ENCODE peak calls at places on chromosomes 2 and 18, in eight cellular contexts. One of them, this sample, is unnamed.
A peak's percentile ranks its signal among the peaks of the same experiment; 100 is the strongest.

GRCh38 chr2:217687771-217688170 is 315.0 kb downstream of the TNS1 start:
- DNase-seq in RWPE2: no peak
- DNase-seq in PC-9: no peak
- DNase-seq in activated B cell treated with CpG ODN at 0.5 μM for 24 hours: no peak
- DNase-seq in mesothelial cell of epicardium: no peak
- DNase-seq in thoracic aorta: no peak
- DNase-seq in lower lobe of right lung: no peak
- DNase-seq in type B pancreatic cell: no peak
- DNase-seq in this sample: no peak

GRCh38 chr18:57113783-57114465 is 33.0 kb upstream of the BOD1L2 start:
- DNase-seq in RWPE2: no peak
- DNase-seq in type B pancreatic cell: no peak
- DNase-seq in PC-9: no peak
- DNase-seq in thoracic aorta: no peak
- DNase-seq in lower lobe of right lung: no peak
- DNase-seq in mesothelial cell of epicardium: no peak
- DNase-seq in activated B cell treated with CpG ODN at 0.5 μM for 24 hours: no peak
- DNase-seq in this sample: no peak

GRCh38 chr2:201735486-201735885 is 37.0 kb upstream of the MPP4 start:
- DNase-seq in RWPE2: no peak
- DNase-seq in activated B cell treated with CpG ODN at 0.5 μM for 24 hours: no peak
- DNase-seq in thoracic aorta: no peak
- DNase-seq in PC-9: no peak
- DNase-seq in type B pancreatic cell: no peak
- DNase-seq in mesothelial cell of epicardium: no peak
- DNase-seq in lower lobe of right lung: no peak
- DNase-seq in this sample: no peak

GRCh38 chr2:75353131-75353530 is 153.8 kb upstream of the TACR1 start:
- DNase-seq in lower lobe of right lung: no peak
- DNase-seq in PC-9: no peak
- DNase-seq in RWPE2: no peak
- DNase-seq in activated B cell treated with CpG ODN at 0.5 μM for 24 hours: no peak
- DNase-seq in mesothelial cell of epicardium: no peak
- DNase-seq in thoracic aorta: no peak
- DNase-seq in type B pancreatic cell: no peak
- DNase-seq in this sample: no peak

GRCh38 chr2:127218843-127219715 is 1.0 kb downstream of the CYP27C1 start:
- DNase-seq in thoracic aorta: no peak
- DNase-seq in RWPE2: no peak
- DNase-seq in lower lobe of right lung: no peak
- DNase-seq in mesothelial cell of epicardium: no peak
- DNase-seq in activated B cell treated with CpG ODN at 0.5 μM for 24 hours: peak; percentile 20
- DNase-seq in type B pancreatic cell: no peak
- DNase-seq in PC-9: peak; percentile 34
- DNase-seq in this sample: no peak

GRCh38 chr2:60533114-60534033 is 20.1 kb downstream of the BCL11A start:
- DNase-seq in lower lobe of right lung: no peak
- DNase-seq in activated B cell treated with CpG ODN at 0.5 μM for 24 hours: no peak
- DNase-seq in thoracic aorta: no peak
- DNase-seq in type B pancreatic cell: no peak
- DNase-seq in RWPE2: no peak
- DNase-seq in PC-9: no peak
- DNase-seq in mesothelial cell of epicardium: no peak
- DNase-seq in this sample: no peak

GRCh38 chr2:240733803-240734495 is 42.3 kb downstream of the AQP12A start:
- DNase-seq in activated B cell treated with CpG ODN at 0.5 μM for 24 hours: no peak
- DNase-seq in thoracic aorta: no peak
- DNase-seq in type B pancreatic cell: no peak
- DNase-seq in mesothelial cell of epicardium: no peak
- DNase-seq in RWPE2: no peak
- DNase-seq in PC-9: no peak
- DNase-seq in lower lobe of right lung: no peak
- DNase-seq in this sample: no peak

GRCh38 chr18:48481092-48481491 is 57.7 kb upstream of the CTIF start:
- DNase-seq in mesothelial cell of epicardium: no peak
- DNase-seq in type B pancreatic cell: no peak
- DNase-seq in activated B cell treated with CpG ODN at 0.5 μM for 24 hours: no peak
- DNase-seq in thoracic aorta: no peak
- DNase-seq in RWPE2: no peak
- DNase-seq in lower lobe of right lung: no peak
- DNase-seq in PC-9: no peak
- DNase-seq in this sample: no peak

GRCh38 chr2:217394510-217395351 is 534.9 kb upstream of the TNP1 start:
- DNase-seq in lower lobe of right lung: no peak
- DNase-seq in PC-9: no peak
- DNase-seq in mesothelial cell of epicardium: no peak
- DNase-seq in type B pancreatic cell: no peak
- DNase-seq in thoracic aorta: no peak
- DNase-seq in activated B cell treated with CpG ODN at 0.5 μM for 24 hours: no peak
- DNase-seq in RWPE2: no peak
- DNase-seq in this sample: no peak

GRCh38 chr2:237685408-237685807 is 58.0 kb downstream of the LRRFIP1 start:
- DNase-seq in activated B cell treated with CpG ODN at 0.5 μM for 24 hours: no peak
- DNase-seq in type B pancreatic cell: no peak
- DNase-seq in mesothelial cell of epicardium: no peak
- DNase-seq in PC-9: no peak
- DNase-seq in lower lobe of right lung: no peak
- DNase-seq in RWPE2: no peak
- DNase-seq in thoracic aorta: no peak
- DNase-seq in this sample: no peak

GRCh38 chr2:45646289-45646688 is 5.2 kb upstream of the PRKCE start:
- DNase-seq in lower lobe of right lung: no peak
- DNase-seq in mesothelial cell of epicardium: no peak
- DNase-seq in thoracic aorta: no peak
- DNase-seq in type B pancreatic cell: no peak
- DNase-seq in RWPE2: no peak
- DNase-seq in PC-9: no peak
- DNase-seq in activated B cell treated with CpG ODN at 0.5 μM for 24 hours: no peak
- DNase-seq in this sample: no peak

GRCh38 chr2:18284331-18284730 is 276.1 kb downstream of the RDH14 start:
- DNase-seq in activated B cell treated with CpG ODN at 0.5 μM for 24 hours: no peak
- DNase-seq in lower lobe of right lung: no peak
- DNase-seq in thoracic aorta: no peak
- DNase-seq in RWPE2: no peak
- DNase-seq in mesothelial cell of epicardium: no peak
- DNase-seq in PC-9: no peak
- DNase-seq in type B pancreatic cell: no peak
- DNase-seq in this sample: no peak

GRCh38 chr2:237488901-237489860 is 2.1 kb downstream of the MLPH start:
- DNase-seq in lower lobe of right lung: no peak
- DNase-seq in PC-9: peak; percentile 90
- DNase-seq in activated B cell treated with CpG ODN at 0.5 μM for 24 hours: no peak
- DNase-seq in mesothelial cell of epicardium: no peak
- DNase-seq in RWPE2: no peak
- DNase-seq in thoracic aorta: no peak
- DNase-seq in type B pancreatic cell: no peak
- DNase-seq in this sample: peak; percentile 82

GRCh38 chr2:8692783-8693768 is 11.2 kb downstream of the ID2 start:
- DNase-seq in activated B cell treated with CpG ODN at 0.5 μM for 24 hours: no peak
- DNase-seq in mesothelial cell of epicardium: no peak
- DNase-seq in thoracic aorta: no peak
- DNase-seq in PC-9: peak; percentile 21
- DNase-seq in lower lobe of right lung: peak; percentile 54
- DNase-seq in RWPE2: no peak
- DNase-seq in type B pancreatic cell: no peak
- DNase-seq in this sample: peak; percentile 83

GRCh38 chr18:36451454-36452251 is 154.1 kb downstream of the FHOD3 start:
- DNase-seq in mesothelial cell of epicardium: no peak
- DNase-seq in thoracic aorta: no peak
- DNase-seq in lower lobe of right lung: no peak
- DNase-seq in RWPE2: no peak
- DNase-seq in type B pancreatic cell: no peak
- DNase-seq in PC-9: peak; percentile 30
- DNase-seq in activated B cell treated with CpG ODN at 0.5 μM for 24 hours: no peak
- DNase-seq in this sample: no peak

DNA sequence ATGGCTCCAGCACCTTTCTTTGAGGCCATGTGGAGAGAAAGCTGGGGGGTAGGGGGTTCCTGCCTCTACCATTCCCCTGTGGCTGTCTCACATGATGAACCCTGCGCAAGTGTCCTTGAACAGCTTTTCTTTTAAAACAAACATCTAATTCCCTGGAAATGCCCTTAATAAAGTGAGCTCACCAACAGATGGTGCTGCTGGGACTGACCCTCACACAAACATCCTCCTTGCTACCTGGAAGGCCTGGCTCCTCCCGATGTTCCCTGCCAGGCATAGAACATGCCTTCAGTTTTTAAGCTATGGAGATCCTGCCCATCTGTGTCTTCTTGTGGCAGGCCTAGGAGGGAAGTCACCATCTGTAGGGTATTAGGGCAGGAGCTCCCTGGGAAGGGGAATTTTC is 60.7 kb upstream of the GATA6 start:
- DNase-seq in lower lobe of right lung: no peak
- DNase-seq in RWPE2: no peak
- DNase-seq in activated B cell treated with CpG ODN at 0.5 μM for 24 hours: no peak
- DNase-seq in thoracic aorta: no peak
- DNase-seq in mesothelial cell of epicardium: no peak
- DNase-seq in PC-9: peak; percentile 4
- DNase-seq in type B pancreatic cell: no peak
- DNase-seq in this sample: peak; percentile 31
- TF ChIP-seq CTCF in lower lobe of right lung: no peak
- TF ChIP-seq CTCF in RWPE2: peak; percentile 40
- TF ChIP-seq CTCF in activated B cell treated with CpG ODN at 0.5 μM for 24 hours: no peak
- TF ChIP-seq CTCF in thoracic aorta: no peak
- TF ChIP-seq CTCF in mesothelial cell of epicardium: no peak
- TF ChIP-seq CTCF in PC-9: no peak
- TF ChIP-seq CTCF in type B pancreatic cell: no peak
- TF ChIP-seq CTCF in this sample: no peak

DNA sequence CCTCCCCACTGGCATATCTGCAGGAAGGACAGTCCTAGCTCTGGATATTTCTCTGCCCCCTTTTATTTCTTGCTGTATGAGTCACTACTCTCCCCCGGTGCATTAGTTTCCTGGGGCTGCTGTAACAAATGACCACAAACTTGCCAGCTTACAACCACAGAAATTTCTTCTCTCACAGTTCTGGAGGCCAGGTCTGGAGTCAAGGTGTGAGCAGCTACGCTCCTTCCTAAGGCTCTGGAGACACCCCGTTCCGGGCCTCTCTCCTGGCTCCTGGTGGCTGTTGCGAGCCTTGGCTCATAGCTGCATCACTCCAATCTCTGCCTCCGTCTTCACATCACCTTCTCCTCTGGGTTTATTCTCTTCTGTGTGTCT is 34.1 kb downstream of the PTPRM start:
- DNase-seq in RWPE2: no peak
- DNase-seq in activated B cell treated with CpG ODN at 0.5 μM for 24 hours: no peak
- DNase-seq in lower lobe of right lung: no peak
- DNase-seq in thoracic aorta: no peak
- DNase-seq in type B pancreatic cell: no peak
- DNase-seq in mesothelial cell of epicardium: no peak
- DNase-seq in PC-9: no peak
- DNase-seq in this sample: no peak
- TF ChIP-seq CTCF in RWPE2: no peak
- TF ChIP-seq CTCF in activated B cell treated with CpG ODN at 0.5 μM for 24 hours: no peak
- TF ChIP-seq CTCF in lower lobe of right lung: no peak
- TF ChIP-seq CTCF in thoracic aorta: no peak
- TF ChIP-seq CTCF in type B pancreatic cell: no peak
- TF ChIP-seq CTCF in mesothelial cell of epicardium: no peak
- TF ChIP-seq CTCF in PC-9: no peak
- TF ChIP-seq CTCF in this sample: no peak

GRCh38 chr2:224142397-224143312 is 103.6 kb upstream of the SERPINE2 start:
- DNase-seq in mesothelial cell of epicardium: no peak
- DNase-seq in lower lobe of right lung: no peak
- DNase-seq in thoracic aorta: no peak
- DNase-seq in RWPE2: no peak
- DNase-seq in PC-9: peak; percentile 13
- DNase-seq in activated B cell treated with CpG ODN at 0.5 μM for 24 hours: no peak
- DNase-seq in type B pancreatic cell: no peak
- DNase-seq in this sample: no peak
- TF ChIP-seq CTCF in mesothelial cell of epicardium: no peak
- TF ChIP-seq CTCF in lower lobe of right lung: no peak
- TF ChIP-seq CTCF in thoracic aorta: no peak
- TF ChIP-seq CTCF in RWPE2: peak; percentile 28
- TF ChIP-seq CTCF in PC-9: peak; percentile 20
- TF ChIP-seq CTCF in activated B cell treated with CpG ODN at 0.5 μM for 24 hours: no peak
- TF ChIP-seq CTCF in type B pancreatic cell: no peak
- TF ChIP-seq CTCF in this sample: no peak

GRCh38 chr2:63841254-63842022 is at the start of gene UGP2:
- DNase-seq in mesothelial cell of epicardium: peak; percentile 70
- DNase-seq in PC-9: peak; percentile 96
- DNase-seq in RWPE2: peak; percentile 94
- DNase-seq in thoracic aorta: peak; percentile 79
- DNase-seq in activated B cell treated with CpG ODN at 0.5 μM for 24 hours: peak; percentile 75
- DNase-seq in type B pancreatic cell: peak; percentile 89
- DNase-seq in lower lobe of right lung: peak; percentile 94
- DNase-seq in this sample: peak; percentile 89
- TF ChIP-seq CTCF in mesothelial cell of epicardium: no peak
- TF ChIP-seq CTCF in PC-9: peak; percentile 37
- TF ChIP-seq CTCF in RWPE2: peak; percentile 49
- TF ChIP-seq CTCF in thoracic aorta: peak; percentile 7
- TF ChIP-seq CTCF in activated B cell treated with CpG ODN at 0.5 μM for 24 hours: no peak
- TF ChIP-seq CTCF in type B pancreatic cell: no peak
- TF ChIP-seq CTCF in lower lobe of right lung: peak; percentile 39
- TF ChIP-seq CTCF in this sample: no peak

GRCh38 chr2:193373139-193373538 is 1178.4 kb upstream of the TMEFF2 start:
- DNase-seq in type B pancreatic cell: no peak
- DNase-seq in mesothelial cell of epicardium: no peak
- DNase-seq in activated B cell treated with CpG ODN at 0.5 μM for 24 hours: no peak
- DNase-seq in thoracic aorta: no peak
- DNase-seq in PC-9: no peak
- DNase-seq in lower lobe of right lung: no peak
- DNase-seq in RWPE2: no peak
- DNase-seq in this sample: no peak

GRCh38 chr2:193368615-193369014 is 1173.9 kb upstream of the TMEFF2 start:
- DNase-seq in mesothelial cell of epicardium: no peak
- DNase-seq in activated B cell treated with CpG ODN at 0.5 μM for 24 hours: no peak
- DNase-seq in RWPE2: no peak
- DNase-seq in thoracic aorta: no peak
- DNase-seq in type B pancreatic cell: no peak
- DNase-seq in PC-9: no peak
- DNase-seq in lower lobe of right lung: no peak
- DNase-seq in this sample: no peak

GRCh38 chr2:193371200-193371599 is 1176.5 kb upstream of the TMEFF2 start:
- DNase-seq in activated B cell treated with CpG ODN at 0.5 μM for 24 hours: no peak
- DNase-seq in lower lobe of right lung: no peak
- DNase-seq in type B pancreatic cell: no peak
- DNase-seq in thoracic aorta: no peak
- DNase-seq in PC-9: no peak
- DNase-seq in RWPE2: no peak
- DNase-seq in mesothelial cell of epicardium: no peak
- DNase-seq in this sample: no peak
- TF ChIP-seq CTCF in activated B cell treated with CpG ODN at 0.5 μM for 24 hours: no peak
- TF ChIP-seq CTCF in lower lobe of right lung: no peak
- TF ChIP-seq CTCF in type B pancreatic cell: no peak
- TF ChIP-seq CTCF in thoracic aorta: no peak
- TF ChIP-seq CTCF in PC-9: no peak
- TF ChIP-seq CTCF in RWPE2: no peak
- TF ChIP-seq CTCF in mesothelial cell of epicardium: no peak
- TF ChIP-seq CTCF in this sample: no peak

GRCh38 chr2:151777487-151777886 is 43.2 kb upstream of the NEB start:
- DNase-seq in activated B cell treated with CpG ODN at 0.5 μM for 24 hours: no peak
- DNase-seq in PC-9: no peak
- DNase-seq in lower lobe of right lung: no peak
- DNase-seq in type B pancreatic cell: no peak
- DNase-seq in RWPE2: no peak
- DNase-seq in mesothelial cell of epicardium: no peak
- DNase-seq in thoracic aorta: no peak
- DNase-seq in this sample: no peak
- TF ChIP-seq CTCF in activated B cell treated with CpG ODN at 0.5 μM for 24 hours: no peak
- TF ChIP-seq CTCF in PC-9: no peak
- TF ChIP-seq CTCF in lower lobe of right lung: no peak
- TF ChIP-seq CTCF in type B pancreatic cell: peak; percentile 48
- TF ChIP-seq CTCF in RWPE2: peak; percentile 9
- TF ChIP-seq CTCF in mesothelial cell of epicardium: no peak
- TF ChIP-seq CTCF in thoracic aorta: no peak
- TF ChIP-seq CTCF in this sample: no peak

This sample was measured in Calu3.